ENCODE peak calls at places on chromosome 17, in seven cellular contexts. One of them, this sample, is unnamed.

GRCh38 chr17:16820161-16820877 is 130.3 kb downstream of the CCDC144A start:
- DNase-seq in Peyer's patch: no peak
- DNase-seq in HCT116: no peak
- DNase-seq in sigmoid colon: no peak
- DNase-seq in tibial nerve: peak
- DNase-seq in heart left ventricle: no peak
- DNase-seq in body of pancreas: no peak
- DNase-seq in this sample: peak

GRCh38 chr17:7705269-7706255 is 560 bp downstream of the EFNB3 start:
- DNase-seq in Peyer's patch: no peak
- DNase-seq in tibial nerve: no peak
- DNase-seq in HCT116: no peak
- DNase-seq in sigmoid colon: no peak
- DNase-seq in heart left ventricle: no peak
- DNase-seq in body of pancreas: no peak
- DNase-seq in this sample: no peak

GRCh38 chr17:7354262-7354781 is 634 bp upstream of the TMEM95 start:
- DNase-seq in HCT116: no peak
- DNase-seq in tibial nerve: no peak
- DNase-seq in body of pancreas: no peak
- DNase-seq in sigmoid colon: no peak
- DNase-seq in heart left ventricle: no peak
- DNase-seq in Peyer's patch: no peak
- DNase-seq in this sample: peak

GRCh38 chr17:57914274-57915147 is 40.7 kb downstream of the CUEDC1 start:
- DNase-seq in sigmoid colon: no peak
- DNase-seq in tibial nerve: no peak
- DNase-seq in body of pancreas: no peak
- DNase-seq in Peyer's patch: no peak
- DNase-seq in HCT116: no peak
- DNase-seq in heart left ventricle: no peak
- DNase-seq in this sample: no peak

GRCh38 chr17:40540448-40540847 is 24.8 kb downstream of the CCR7 start:
- DNase-seq in sigmoid colon: peak
- DNase-seq in heart left ventricle: no peak
- DNase-seq in body of pancreas: no peak
- DNase-seq in HCT116: no peak
- DNase-seq in Peyer's patch: no peak
- DNase-seq in tibial nerve: no peak
- DNase-seq in this sample: no peak

GRCh38 chr17:78272181-78272913 is 40.9 kb downstream of the TMEM235 start:
- DNase-seq in HCT116: no peak
- DNase-seq in tibial nerve: no peak
- DNase-seq in Peyer's patch: peak
- DNase-seq in body of pancreas: peak
- DNase-seq in heart left ventricle: no peak
- DNase-seq in sigmoid colon: peak
- DNase-seq in this sample: peak

GRCh38 chr17:8350339-8350738 is 10.7 kb downstream of the ODF4 start:
- DNase-seq in sigmoid colon: no peak
- DNase-seq in body of pancreas: no peak
- DNase-seq in heart left ventricle: no peak
- DNase-seq in HCT116: no peak
- DNase-seq in tibial nerve: no peak
- DNase-seq in Peyer's patch: no peak
- DNase-seq in this sample: no peak

GRCh38 chr17:73286863-73287296 is 24.9 kb downstream of the CDC42EP4 start:
- DNase-seq in body of pancreas: peak
- DNase-seq in sigmoid colon: no peak
- DNase-seq in tibial nerve: no peak
- DNase-seq in heart left ventricle: no peak
- DNase-seq in HCT116: no peak
- DNase-seq in Peyer's patch: no peak
- DNase-seq in this sample: no peak

GRCh38 chr17:4566785-4567184 is 6.4 kb upstream of the GGT6 start:
- DNase-seq in sigmoid colon: no peak
- DNase-seq in heart left ventricle: no peak
- DNase-seq in HCT116: peak
- DNase-seq in body of pancreas: peak
- DNase-seq in tibial nerve: peak
- DNase-seq in Peyer's patch: peak
- DNase-seq in this sample: peak

GRCh38 chr17:31374503-31374902 is 17.0 kb upstream of the RAB11FIP4 start:
- DNase-seq in Peyer's patch: no peak
- DNase-seq in body of pancreas: no peak
- DNase-seq in heart left ventricle: no peak
- DNase-seq in sigmoid colon: no peak
- DNase-seq in HCT116: no peak
- DNase-seq in tibial nerve: no peak
- DNase-seq in this sample: no peak

GRCh38 chr17:74810699-74811485 is 34.7 kb upstream of the NAT9 start:
- DNase-seq in tibial nerve: no peak
- DNase-seq in HCT116: no peak
- DNase-seq in sigmoid colon: no peak
- DNase-seq in body of pancreas: no peak
- DNase-seq in heart left ventricle: no peak
- DNase-seq in Peyer's patch: no peak
- DNase-seq in this sample: no peak

GRCh38 chr17:15348030-15348429 is 6.6 kb upstream of the TEKT3 start:
- DNase-seq in sigmoid colon: no peak
- DNase-seq in HCT116: no peak
- DNase-seq in tibial nerve: peak
- DNase-seq in heart left ventricle: no peak
- DNase-seq in body of pancreas: no peak
- DNase-seq in Peyer's patch: peak
- DNase-seq in this sample: peak

GRCh38 chr17:78557598-78558039 is 19.6 kb downstream of the DNAH17 start:
- DNase-seq in sigmoid colon: no peak
- DNase-seq in heart left ventricle: no peak
- DNase-seq in body of pancreas: no peak
- DNase-seq in tibial nerve: no peak
- DNase-seq in Peyer's patch: no peak
- DNase-seq in HCT116: no peak
- DNase-seq in this sample: no peak

GRCh38 chr17:76199466-76199865 is 40.8 kb downstream of the RNF157 start:
- DNase-seq in body of pancreas: no peak
- DNase-seq in HCT116: no peak
- DNase-seq in Peyer's patch: no peak
- DNase-seq in heart left ventricle: no peak
- DNase-seq in sigmoid colon: no peak
- DNase-seq in tibial nerve: no peak
- DNase-seq in this sample: no peak

GRCh38 chr17:3963214-3964201 is 729 bp downstream of the ATP2A3 start:
- DNase-seq in HCT116: no peak
- DNase-seq in body of pancreas: peak
- DNase-seq in sigmoid colon: no peak
- DNase-seq in heart left ventricle: no peak
- DNase-seq in Peyer's patch: peak
- DNase-seq in tibial nerve: no peak
- DNase-seq in this sample: peak

GRCh38 chr17:68201425-68201785 is 46.4 kb upstream of the AMZ2 start:
- DNase-seq in Peyer's patch: no peak
- DNase-seq in sigmoid colon: no peak
- DNase-seq in heart left ventricle: no peak
- DNase-seq in body of pancreas: no peak
- DNase-seq in tibial nerve: no peak
- DNase-seq in HCT116: no peak
- DNase-seq in this sample: no peak

GRCh38 chr17:40471856-40472732 is 28.8 kb downstream of the IGFBP4 start:
- DNase-seq in Peyer's patch: no peak
- DNase-seq in body of pancreas: no peak
- DNase-seq in tibial nerve: no peak
- DNase-seq in sigmoid colon: no peak
- DNase-seq in heart left ventricle: no peak
- DNase-seq in HCT116: no peak
- DNase-seq in this sample: no peak

GRCh38 chr17:6420173-6420641 is 14.7 kb downstream of the AIPL1 start:
- DNase-seq in heart left ventricle: no peak
- DNase-seq in sigmoid colon: no peak
- DNase-seq in body of pancreas: no peak
- DNase-seq in Peyer's patch: no peak
- DNase-seq in HCT116: no peak
- DNase-seq in tibial nerve: no peak
- DNase-seq in this sample: no peak

GRCh38 chr17:47692895-47693666 is 880 bp upstream of the TBKBP1 start:
- DNase-seq in sigmoid colon: no peak
- DNase-seq in HCT116: no peak
- DNase-seq in Peyer's patch: no peak
- DNase-seq in tibial nerve: no peak
- DNase-seq in body of pancreas: peak
- DNase-seq in heart left ventricle: no peak
- DNase-seq in this sample: no peak

GRCh38 chr17:76529224-76529642 is 8.3 kb downstream of the CYGB start:
- DNase-seq in sigmoid colon: peak
- DNase-seq in tibial nerve: peak
- DNase-seq in heart left ventricle: peak
- DNase-seq in HCT116: no peak
- DNase-seq in Peyer's patch: peak
- DNase-seq in body of pancreas: no peak
- DNase-seq in this sample: peak

GRCh38 chr17:73155410-73156165 is 9.2 kb upstream of the SSTR2 start:
- DNase-seq in heart left ventricle: no peak
- DNase-seq in Peyer's patch: no peak
- DNase-seq in body of pancreas: no peak
- DNase-seq in HCT116: no peak
- DNase-seq in tibial nerve: no peak
- DNase-seq in sigmoid colon: no peak
- DNase-seq in this sample: no peak

GRCh38 chr17:18859256-18859655 is 1.3 kb downstream of the PRPSAP2 start:
- DNase-seq in sigmoid colon: no peak
- DNase-seq in HCT116: no peak
- DNase-seq in tibial nerve: no peak
- DNase-seq in heart left ventricle: no peak
- DNase-seq in body of pancreas: no peak
- DNase-seq in Peyer's patch: no peak
- DNase-seq in this sample: no peak

DNA sequence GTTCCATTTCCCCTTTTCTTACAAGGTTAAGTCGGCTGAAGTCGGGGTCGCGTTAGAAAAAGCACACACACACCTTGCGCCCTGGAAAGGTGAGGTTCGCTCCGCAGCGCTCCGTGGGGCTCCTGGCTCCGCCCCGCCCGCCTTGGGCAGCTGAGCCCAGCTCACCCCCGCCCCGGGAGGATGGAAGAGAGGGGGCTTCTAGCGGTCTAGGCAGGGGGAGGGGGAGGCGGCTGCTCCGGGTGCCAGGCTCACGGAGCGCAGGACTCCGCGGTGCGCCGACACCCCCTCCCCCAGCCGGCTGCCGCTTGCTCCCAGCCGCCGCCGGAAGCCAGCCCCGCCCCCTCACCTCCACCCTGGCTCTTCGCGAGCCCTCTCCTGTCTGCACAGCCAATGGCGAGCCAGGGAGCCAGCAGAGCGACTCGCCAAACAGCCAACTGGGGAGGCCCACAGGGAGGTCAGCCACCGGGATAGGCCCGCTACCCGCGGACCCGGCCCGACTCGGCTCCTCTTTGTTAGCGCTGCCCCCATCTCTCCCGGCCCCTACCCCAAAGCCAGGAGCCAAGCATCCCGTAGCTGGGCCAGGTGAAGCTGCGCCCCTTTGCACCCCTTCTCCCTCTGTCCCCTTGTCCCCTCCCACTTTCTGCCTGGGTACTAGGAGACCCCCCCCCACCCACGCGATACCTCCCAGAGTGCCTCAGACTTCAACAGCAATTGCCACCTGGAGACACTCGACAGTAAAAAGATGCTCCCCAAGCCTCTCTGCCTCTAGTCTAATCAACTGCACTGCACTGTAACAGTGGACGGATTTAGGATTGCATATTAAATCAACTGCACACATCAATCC is 30.2 kb downstream of the FAM222B start:
- DNase-seq in HCT116: peak
- DNase-seq in sigmoid colon: peak
- DNase-seq in heart left ventricle: peak
- DNase-seq in Peyer's patch: peak
- DNase-seq in tibial nerve: peak
- DNase-seq in body of pancreas: peak
- DNase-seq in this sample: peak
- TF ChIP-seq POLR2A in HCT116: no peak
- TF ChIP-seq POLR2A in sigmoid colon: no peak
- TF ChIP-seq POLR2A in heart left ventricle: peak
- TF ChIP-seq POLR2A in Peyer's patch: peak
- TF ChIP-seq POLR2A in tibial nerve: no peak
- TF ChIP-seq POLR2A in body of pancreas: peak
- TF ChIP-seq POLR2A in this sample: peak

GRCh38 chr17:82668631-82669099 is 20.4 kb upstream of the WDR45B start:
- DNase-seq in Peyer's patch: peak
- DNase-seq in sigmoid colon: peak
- DNase-seq in heart left ventricle: peak
- DNase-seq in tibial nerve: no peak
- DNase-seq in HCT116: peak
- DNase-seq in body of pancreas: peak
- DNase-seq in this sample: peak
- TF ChIP-seq CTCF in Peyer's patch: peak
- TF ChIP-seq CTCF in sigmoid colon: peak
- TF ChIP-seq CTCF in heart left ventricle: peak
- TF ChIP-seq CTCF in tibial nerve: peak
- TF ChIP-seq CTCF in HCT116: peak
- TF ChIP-seq CTCF in body of pancreas: peak
- TF ChIP-seq CTCF in this sample: peak

DNA sequence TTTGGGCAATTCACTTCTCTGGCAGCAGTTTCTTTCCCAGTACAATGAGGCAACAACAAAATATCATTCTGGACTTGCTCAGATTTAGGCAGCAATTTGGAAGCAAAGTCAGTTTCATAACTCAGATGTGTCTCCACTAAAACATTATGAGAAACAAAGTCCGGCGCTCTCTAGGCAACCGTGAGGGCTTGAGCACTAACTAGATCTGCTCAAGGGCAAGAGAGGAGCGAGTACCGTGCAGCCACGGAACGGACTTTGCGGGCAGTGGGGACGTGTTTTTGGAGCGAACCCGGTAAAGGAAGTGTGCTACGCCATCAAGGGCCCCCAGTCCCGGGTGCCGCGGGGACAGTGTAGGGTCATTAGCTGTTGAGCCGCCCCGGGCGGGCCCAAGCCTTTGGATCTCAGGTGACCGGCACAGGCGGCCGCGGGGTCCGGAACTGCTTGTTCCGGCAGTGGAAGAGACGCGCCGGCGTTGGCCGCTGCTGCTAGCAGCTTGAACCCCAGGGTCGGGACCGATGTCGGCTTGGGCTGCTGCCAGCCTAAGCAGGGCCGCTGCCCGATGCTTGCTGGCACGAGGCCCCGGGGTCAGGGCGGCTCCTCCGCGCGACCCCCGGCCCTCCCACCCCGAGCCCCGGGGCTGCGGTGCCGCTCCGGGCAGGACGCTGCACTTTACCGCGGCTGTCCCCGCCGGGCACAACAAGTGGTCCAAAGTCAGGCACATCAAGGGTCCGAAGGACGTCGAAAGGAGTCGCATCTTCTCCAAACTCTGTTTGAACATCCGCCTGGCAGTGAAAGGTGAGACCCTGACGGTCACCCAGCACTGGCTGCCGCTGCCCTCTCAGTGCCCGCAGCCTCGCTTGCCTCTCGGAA is at the start of gene TACO1:
- DNase-seq in Peyer's patch: peak
- DNase-seq in tibial nerve: peak
- DNase-seq in body of pancreas: peak
- DNase-seq in heart left ventricle: peak
- DNase-seq in sigmoid colon: peak
- DNase-seq in HCT116: peak
- DNase-seq in this sample: peak
- TF ChIP-seq POLR2A in Peyer's patch: peak
- TF ChIP-seq POLR2A in tibial nerve: no peak
- TF ChIP-seq POLR2A in body of pancreas: peak
- TF ChIP-seq POLR2A in heart left ventricle: peak
- TF ChIP-seq POLR2A in sigmoid colon: peak
- TF ChIP-seq POLR2A in HCT116: peak
- TF ChIP-seq POLR2A in this sample: peak

GRCh38 chr17:36837616-36838272 is 99.5 kb upstream of the LHX1 start:
- DNase-seq in HCT116: no peak
- DNase-seq in tibial nerve: no peak
- DNase-seq in heart left ventricle: no peak
- DNase-seq in Peyer's patch: no peak
- DNase-seq in sigmoid colon: no peak
- DNase-seq in body of pancreas: no peak
- DNase-seq in this sample: no peak
- TF ChIP-seq CTCF in HCT116: no peak
- TF ChIP-seq CTCF in tibial nerve: no peak
- TF ChIP-seq CTCF in heart left ventricle: no peak
- TF ChIP-seq CTCF in Peyer's patch: no peak
- TF ChIP-seq CTCF in sigmoid colon: no peak
- TF ChIP-seq CTCF in body of pancreas: no peak
- TF ChIP-seq CTCF in this sample: no peak